ENCODE peak calls at places on chromosomes 7 and 10, in six cellular contexts. B is HepG2, H is H1, C is HCT116, F is GM12878, S is K562. T is an unnamed sample.

GRCh38 chr7:69962077-69962855 is 364.0 kb downstream of the AUTS2 start:
- DNase-seq in B (no peak), H (no peak), C (no peak), F (peak; percentile 25), S (no peak), T (peak; percentile 17)

GRCh38 chr7:1856966-1857441 is 186.9 kb downstream of the ELFN1 start:
- DNase-seq in B (no peak), H (no peak), C (no peak), F (no peak), S (no peak), T (no peak)

GRCh38 chr10:47240173-47240572 is 59.8 kb upstream of the GDF10 start:
- DNase-seq in B (no peak), H (no peak), C (no peak), F (no peak), S (no peak), T (no peak)

GRCh38 chr10:73920084-73920483 is 9.2 kb downstream of the PLAU start:
- DNase-seq in B (no peak), H (no peak), C (no peak), F (no peak), S (no peak), T (peak; percentile 25)

GRCh38 chr7:110669410-110669809 is 421.5 kb upstream of the LRRN3 start:
- DNase-seq in B (no peak), H (no peak), C (no peak), F (no peak), S (no peak), T (no peak)

GRCh38 chr10:68717435-68717834 is 3.6 kb upstream of the CCAR1 start:
- DNase-seq in B (no peak), H (no peak), C (no peak), F (no peak), S (no peak), T (no peak)

GRCh38 chr7:110484316-110484715 is 606.6 kb upstream of the LRRN3 start:
- DNase-seq in B (no peak), H (no peak), C (no peak), F (no peak), S (no peak), T (no peak)

GRCh38 chr10:70804424-70804814 is 11.3 kb upstream of the SGPL1 start:
- DNase-seq in B (peak; percentile 51), H (no peak), C (no peak), F (no peak), S (no peak), T (peak; percentile 5)

GRCh38 chr7:47357398-47357797 is 224.5 kb downstream of the TNS3 start:
- DNase-seq in B (no peak), H (no peak), C (no peak), F (no peak), S (no peak), T (no peak)

GRCh38 chr10:102620138-102620591 is 24.1 kb upstream of the TRIM8 start:
- DNase-seq in B (no peak), H (no peak), C (no peak), F (no peak), S (no peak), T (no peak)

GRCh38 chr10:86260564-86260963 is 106.0 kb downstream of the GRID1 start:
- DNase-seq in B (no peak), H (no peak), C (no peak), F (no peak), S (no peak), T (no peak)

GRCh38 chr10:5442056-5442989 is 30.0 kb downstream of the NET1 start:
- DNase-seq in B (peak; percentile 43), H (no peak), C (peak; percentile 38), F (no peak), S (peak; percentile 47), T (peak; percentile 86)

GRCh38 chr10:34711500-34711899 is 103.6 kb downstream of the PARD3 start:
- DNase-seq in B (peak; percentile 39), H (no peak), C (no peak), F (no peak), S (no peak), T (no peak)

GRCh38 chr7:44277851-44278250 is 47.5 kb downstream of the CAMK2B start:
- DNase-seq in B (no peak), H (no peak), C (no peak), F (no peak), S (no peak), T (no peak)

GRCh38 chr7:17682586-17682985 is 257.7 kb downstream of the SNX13 start:
- DNase-seq in B (no peak), H (no peak), C (no peak), F (no peak), S (no peak), T (no peak)

GRCh38 chr10:78657622-78658165 is 411.1 kb upstream of the ZMIZ1 start:
- DNase-seq in B (peak; percentile 79), H (peak; percentile 17), C (peak; percentile 43), F (no peak), S (peak; percentile 74), T (peak; percentile 74)
- TF ChIP-seq JUND in B (no peak), H (no peak), C (no peak), F (no peak), S (no peak), T (no peak)

DNA sequence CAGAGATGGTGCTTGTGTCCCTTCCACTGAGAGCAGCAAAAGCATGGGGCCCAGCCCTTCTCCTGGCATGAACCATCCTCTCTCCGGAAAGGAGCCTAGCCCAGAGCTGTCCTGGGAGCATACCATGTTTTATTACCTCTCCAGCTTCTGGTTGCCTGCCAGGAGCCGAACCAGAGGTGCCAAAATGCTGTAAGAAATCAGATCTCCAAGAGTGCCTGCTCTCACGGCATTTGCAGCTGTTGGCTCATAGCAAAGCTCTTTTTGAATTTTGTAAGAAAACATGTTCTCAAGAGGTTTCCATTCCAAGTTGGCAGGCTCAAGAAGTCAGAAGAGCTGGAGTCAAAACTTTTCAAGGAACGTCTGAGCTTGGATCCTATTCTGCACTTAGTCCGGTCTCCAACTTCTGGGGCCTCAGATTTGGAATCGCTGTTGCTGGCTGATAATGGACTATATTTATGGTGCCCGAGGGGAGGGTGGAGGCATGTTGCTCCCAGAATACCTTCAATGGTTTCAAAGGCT is 211.7 kb upstream of the MKI67 start:
- DNase-seq in B (no peak), H (no peak), C (no peak), F (no peak), S (no peak), T (no peak)
- TF ChIP-seq JUND in B (no peak), H (no peak), C (no peak), F (no peak), S (no peak), T (no peak)

DNA sequence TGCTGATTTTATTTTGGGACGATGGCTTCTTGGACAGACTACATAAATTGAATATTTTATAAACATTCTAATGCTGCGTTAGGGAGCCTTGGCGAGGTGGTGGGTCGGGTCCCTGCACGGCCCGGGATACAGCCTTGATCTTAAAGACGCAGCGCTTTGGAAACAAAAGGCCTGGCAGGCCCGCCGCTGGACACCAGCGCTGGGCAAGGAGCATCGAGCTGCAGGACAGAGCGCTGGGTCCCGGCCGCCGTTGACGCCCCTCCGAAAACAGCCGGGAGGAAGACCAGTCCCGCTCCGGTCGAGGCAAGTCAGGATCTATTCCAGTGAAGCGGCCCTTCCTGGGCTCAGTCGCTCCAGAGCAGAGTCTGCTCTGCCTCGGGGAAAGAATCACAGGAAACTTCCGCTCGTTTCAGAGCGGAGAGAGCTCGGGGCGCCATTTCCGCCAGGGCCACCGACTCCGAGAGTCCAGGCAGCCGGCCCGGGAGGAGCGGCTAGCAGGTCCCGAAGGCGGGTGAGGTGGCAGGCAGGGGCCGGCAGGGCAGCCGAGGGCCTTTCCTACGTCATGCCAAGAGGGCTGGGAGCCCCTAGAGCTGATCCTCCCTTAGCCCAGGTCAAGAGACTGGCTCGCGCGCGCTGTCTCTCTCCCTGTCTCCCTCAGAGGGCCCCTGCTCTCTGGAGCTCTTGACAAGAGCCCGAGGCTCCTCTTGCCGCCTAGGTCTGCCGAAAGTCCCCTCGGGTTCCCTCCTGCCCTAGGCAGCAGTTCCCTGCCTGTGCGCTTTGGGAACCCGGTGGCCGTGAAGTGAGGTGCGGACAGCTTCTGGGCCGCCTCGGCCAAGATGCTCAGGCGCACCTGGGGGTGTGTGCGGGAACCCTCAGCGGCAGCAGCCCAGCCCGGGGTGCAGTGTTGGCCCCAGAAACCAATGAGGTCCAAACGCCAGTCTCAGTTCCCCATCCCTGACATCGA is 1.4 kb upstream of the DRGX start:
- DNase-seq in B (no peak), H (no peak), C (no peak), F (no peak), S (no peak), T (no peak)
- TF ChIP-seq JUND in B (no peak), H (no peak), C (no peak), F (no peak), S (no peak), T (no peak)

GRCh38 chr7:45716380-45717203 is 142.4 kb downstream of the ADCY1 start:
- DNase-seq in B (no peak), H (no peak), C (no peak), F (no peak), S (no peak), T (no peak)

GRCh38 chr7:45721949-45722598 is 147.9 kb downstream of the ADCY1 start:
- DNase-seq in B (no peak), H (no peak), C (no peak), F (no peak), S (no peak), T (no peak)

GRCh38 chr7:45718464-45719330 is 144.5 kb downstream of the ADCY1 start:
- DNase-seq in B (no peak), H (no peak), C (no peak), F (no peak), S (no peak), T (no peak)

GRCh38 chr7:45717537-45718235 is 143.5 kb downstream of the ADCY1 start:
- DNase-seq in B (no peak), H (no peak), C (no peak), F (no peak), S (no peak), T (no peak)

DNA sequence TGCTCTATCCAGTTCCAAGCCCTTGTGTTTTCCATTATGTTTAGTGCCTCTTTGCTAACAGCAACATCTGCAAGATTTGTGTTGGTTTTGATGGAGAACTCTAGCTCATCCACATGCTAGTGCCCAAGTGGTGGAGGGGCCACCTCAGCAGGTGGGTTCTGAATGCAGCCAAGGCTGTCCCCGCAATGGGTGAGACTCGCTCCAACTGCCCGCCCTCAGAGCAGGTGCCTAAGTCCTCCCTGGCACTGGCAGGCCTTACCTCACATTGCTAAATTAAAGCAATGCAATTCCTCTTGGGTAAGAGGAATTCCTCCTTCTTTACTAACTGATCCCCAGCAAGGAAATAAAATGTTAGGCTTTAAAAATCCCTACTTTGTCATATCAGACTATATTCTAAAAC is 146.8 kb downstream of the ADCY1 start:
- DNase-seq in B (no peak), H (no peak), C (no peak), F (no peak), S (no peak), T (no peak)
- TF ChIP-seq JUND in B (no peak), H (no peak), C (no peak), F (no peak), S (no peak), T (no peak)

GRCh38 chr7:7921830-7922229 is 46.8 kb upstream of the GLCCI1 start:
- DNase-seq in B (no peak), H (no peak), C (no peak), F (no peak), S (no peak), T (no peak)
- TF ChIP-seq JUND in B (no peak), H (no peak), C (no peak), F (no peak), S (no peak), T (no peak)

DNA sequence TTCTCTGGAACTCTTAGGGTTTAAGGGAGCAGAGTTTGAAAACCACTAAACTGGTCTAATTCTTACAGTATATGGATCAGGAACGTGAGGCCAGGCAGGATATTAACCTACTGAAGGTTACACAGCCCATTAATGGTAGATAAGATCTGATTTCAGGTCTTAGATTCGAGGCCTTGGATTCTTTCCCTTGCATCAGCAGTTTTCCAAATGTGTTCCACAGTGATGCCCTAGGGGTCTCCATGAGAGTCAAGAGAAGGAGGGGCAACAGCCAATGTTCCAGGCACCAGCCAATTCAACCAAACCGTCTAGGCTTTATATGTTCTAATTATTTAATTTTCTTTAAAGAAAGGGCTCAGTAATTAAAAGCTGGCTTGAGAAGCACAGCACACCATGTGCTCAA is 210.5 kb downstream of the RELN start:
- DNase-seq in B (no peak), H (no peak), C (no peak), F (no peak), S (no peak), T (no peak)
- TF ChIP-seq JUND in B (no peak), H (no peak), C (no peak), F (no peak), S (no peak), T (no peak)

T was measured in T47D.